ENCODE peak calls at places on chromosomes 1 and 21, in seven cellular contexts. C is stomach, O is H9, R is Karpas-422, N is PC-3, S is left ventricle myocardium inferior, V is IMR-90. E is an unnamed sample.

GRCh38 chr1:221174598-221174997 is 295.4 kb downstream of the HLX start:
- DNase-seq in C (no peak), O (peak), R (no peak), N (no peak), S (peak), V (no peak), E (no peak)

GRCh38 chr1:53362270-53362669 is 34.4 kb upstream of the LRP8 start:
- DNase-seq in C (no peak), O (peak), R (no peak), N (no peak), S (no peak), V (no peak), E (no peak)

GRCh38 chr1:100494393-100495084 is 43.4 kb upstream of the GPR88 start:
- DNase-seq in C (no peak), O (no peak), R (no peak), N (peak), S (no peak), V (peak), E (no peak)

GRCh38 chr1:40708750-40709099 is 17.2 kb downstream of the NFYC start:
- DNase-seq in C (no peak), O (no peak), R (peak), N (peak), S (no peak), V (peak), E (peak)

GRCh38 chr1:10045480-10046355 is 13.0 kb downstream of the UBE4B start:
- DNase-seq in C (peak), O (no peak), R (no peak), N (no peak), S (no peak), V (peak), E (no peak)

GRCh38 chr1:204065174-204065985 is 7.5 kb upstream of the SOX13 start:
- DNase-seq in C (peak), O (peak), R (no peak), N (peak), S (peak), V (peak), E (no peak)

GRCh38 chr21:37452222-37452621 is 85.6 kb downstream of the DYRK1A start:
- DNase-seq in C (no peak), O (no peak), R (no peak), N (no peak), S (peak), V (peak), E (no peak)

GRCh38 chr1:150973826-150974579 is 632 bp downstream of the CERS2 start:
- DNase-seq in C (peak), O (peak), R (peak), N (peak), S (peak), V (no peak), E (no peak)

GRCh38 chr1:231734417-231734816 is 107.8 kb downstream of the DISC1 start:
- DNase-seq in C (no peak), O (no peak), R (no peak), N (no peak), S (no peak), V (peak), E (peak)

GRCh38 chr1:42816600-42817439 is at the start of the genes ERMAP and SVBP:
- DNase-seq in C (peak), O (peak), R (peak), N (peak), S (peak), V (peak), E (peak)

GRCh38 chr1:10287023-10287645 is 76.8 kb downstream of the KIF1B start:
- DNase-seq in C (no peak), O (no peak), R (no peak), N (no peak), S (no peak), V (peak), E (no peak)

GRCh38 chr1:234779160-234779538 is 169.2 kb upstream of the IRF2BP2 start:
- DNase-seq in C (no peak), O (no peak), R (peak), N (no peak), S (no peak), V (no peak), E (no peak)

GRCh38 chr1:201450721-201451291 is 18.2 kb downstream of the PHLDA3 start:
- DNase-seq in C (no peak), O (peak), R (no peak), N (peak), S (peak), V (peak), E (no peak)

GRCh38 chr1:175208773-175209492 is 16.4 kb upstream of the KIAA0040 start:
- DNase-seq in C (no peak), O (no peak), R (peak), N (no peak), S (no peak), V (no peak), E (no peak)

GRCh38 chr1:208201241-208201640 is 42.9 kb downstream of the PLXNA2 start:
- DNase-seq in C (peak), O (no peak), R (no peak), N (peak), S (no peak), V (peak), E (no peak)

GRCh38 chr1:87683557-87683956 is 354.9 kb downstream of the LMO4 start:
- DNase-seq in C (no peak), O (no peak), R (no peak), N (no peak), S (no peak), V (no peak), E (no peak)

GRCh38 chr1:156647351-156647750 is 5.4 kb downstream of the BCAN start:
- DNase-seq in C (no peak), O (no peak), R (no peak), N (no peak), S (no peak), V (no peak), E (no peak)

GRCh38 chr1:27508139-27508665 is 18.2 kb upstream of the WASF2 start:
- DNase-seq in C (no peak), O (peak), R (peak), N (peak), S (no peak), V (no peak), E (no peak)

GRCh38 chr1:242651817-242652216 is 127.3 kb upstream of the PLD5 start:
- DNase-seq in C (no peak), O (peak), R (peak), N (peak), S (no peak), V (no peak), E (no peak)

GRCh38 chr1:95117207-95118018 is at the start of gene TLCD4:
- DNase-seq in C (peak), O (peak), R (no peak), N (peak), S (peak), V (peak), E (no peak)

GRCh38 chr21:32347887-32348450 is 44.8 kb downstream of the URB1 start:
- DNase-seq in C (no peak), O (no peak), R (no peak), N (no peak), S (no peak), V (no peak), E (no peak)

GRCh38 chr1:232982238-232982944 is 32.0 kb downstream of the NTPCR start:
- DNase-seq in C (peak), O (no peak), R (no peak), N (peak), S (no peak), V (peak), E (no peak)

GRCh38 chr1:108075055-108075454 is 110.1 kb upstream of the VAV3 start:
- DNase-seq in C (no peak), O (no peak), R (peak), N (no peak), S (no peak), V (no peak), E (no peak)

GRCh38 chr1:41504126-41505035 is 19.9 kb upstream of the EDN2 start:
- DNase-seq in C (no peak), O (no peak), R (no peak), N (peak), S (no peak), V (peak), E (peak)

GRCh38 chr21:34021726-34022125 is 51.7 kb upstream of the MRPS6 start:
- DNase-seq in C (no peak), O (no peak), R (no peak), N (no peak), S (no peak), V (no peak), E (no peak)

GRCh38 chr1:31505884-31506497 is 70.3 kb upstream of the TINAGL1 start:
- DNase-seq in C (no peak), O (peak), R (no peak), N (peak), S (no peak), V (peak), E (no peak)

GRCh38 chr1:60470231-60470630 is 396.7 kb upstream of the C1orf87 start:
- DNase-seq in C (no peak), O (no peak), R (no peak), N (no peak), S (no peak), V (no peak), E (no peak)

GRCh38 chr1:45230537-45230936 is 24.1 kb upstream of the ZSWIM5 start:
- DNase-seq in C (peak), O (peak), R (peak), N (peak), S (no peak), V (no peak), E (no peak)

GRCh38 chr1:29396438-29397255 is 160.3 kb downstream of the PTPRU start:
- DNase-seq in C (no peak), O (no peak), R (no peak), N (peak), S (no peak), V (peak), E (no peak)

GRCh38 chr1:93221913-93222312 is 41.4 kb downstream of the CCDC18 start:
- DNase-seq in C (no peak), O (no peak), R (no peak), N (no peak), S (no peak), V (peak), E (peak)

GRCh38 chr1:155977607-155978324 is 581 bp downstream of the ARHGEF2 start:
- DNase-seq in C (no peak), O (peak), R (peak), N (peak), S (peak), V (no peak), E (no peak)

GRCh38 chr21:45200596-45201296 is 86.9 kb downstream of the POFUT2 start:
- DNase-seq in C (no peak), O (no peak), R (no peak), N (no peak), S (no peak), V (no peak), E (no peak)

GRCh38 chr1:161081519-161081918 is 7.8 kb downstream of the NECTIN4 start:
- DNase-seq in C (no peak), O (no peak), R (no peak), N (no peak), S (no peak), V (no peak), E (no peak)

GRCh38 chr1:100387209-100387608 is 34.9 kb downstream of the CDC14A start:
- DNase-seq in C (no peak), O (no peak), R (no peak), N (no peak), S (no peak), V (peak), E (no peak)

GRCh38 chr1:56576880-56577858 is 2.2 kb downstream of the PLPP3 start:
- DNase-seq in C (no peak), O (peak), R (peak), N (peak), S (no peak), V (peak), E (no peak)

GRCh38 chr1:228782662-228783414 is 47.6 kb downstream of the RHOU start:
- DNase-seq in C (peak), O (no peak), R (no peak), N (peak), S (no peak), V (peak), E (no peak)
- H3K27ac ChIP-seq in C (peak), O (no peak), R (no peak), N (no peak), S (no peak), V (peak), E (no peak)

GRCh38 chr1:205629751-205630150 is 2.1 kb downstream of the ELK4 start:
- DNase-seq in C (no peak), O (no peak), R (no peak), N (no peak), S (no peak), V (no peak), E (no peak)
- H3K27ac ChIP-seq in C (peak), O (no peak), R (peak), N (peak), S (peak), V (no peak), E (no peak)

GRCh38 chr1:178650950-178651461 is 74.0 kb upstream of the RALGPS2 start:
- DNase-seq in C (no peak), O (no peak), R (no peak), N (peak), S (no peak), V (peak), E (no peak)

GRCh38 chr1:178649582-178650350 is 75.3 kb upstream of the RALGPS2 start:
- DNase-seq in C (no peak), O (no peak), R (no peak), N (peak), S (no peak), V (peak), E (no peak)

GRCh38 chr1:178651742-178652141 is 73.3 kb upstream of the RALGPS2 start:
- DNase-seq in C (no peak), O (no peak), R (no peak), N (no peak), S (no peak), V (peak), E (no peak)

GRCh38 chr1:178652506-178652905 is 72.5 kb upstream of the RALGPS2 start:
- DNase-seq in C (no peak), O (no peak), R (no peak), N (no peak), S (no peak), V (no peak), E (no peak)

DNA sequence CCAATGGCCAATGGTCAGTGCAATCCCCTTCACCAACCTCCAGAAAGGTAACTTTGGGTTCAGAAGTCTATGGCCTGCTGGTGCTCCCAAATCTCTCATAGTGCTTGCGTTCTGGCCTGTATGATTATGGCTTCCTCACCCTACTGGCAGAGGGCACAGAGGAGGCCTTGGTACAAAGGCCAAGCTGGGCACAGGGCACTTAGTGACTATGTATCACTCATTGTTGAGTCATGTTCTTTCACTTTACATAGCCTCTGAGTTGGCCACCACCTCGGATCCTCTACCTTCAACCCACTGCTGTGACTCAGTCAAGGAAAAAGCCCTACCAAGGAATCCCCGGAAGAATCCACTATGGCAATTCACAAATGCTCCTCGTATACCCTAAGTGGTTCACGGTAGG is 72.0 kb upstream of the RALGPS2 start:
- DNase-seq in C (peak), O (no peak), R (no peak), N (peak), S (no peak), V (peak), E (peak)
- H3K27ac ChIP-seq in C (peak), O (no peak), R (peak), N (peak), S (no peak), V (no peak), E (peak)

DNA sequence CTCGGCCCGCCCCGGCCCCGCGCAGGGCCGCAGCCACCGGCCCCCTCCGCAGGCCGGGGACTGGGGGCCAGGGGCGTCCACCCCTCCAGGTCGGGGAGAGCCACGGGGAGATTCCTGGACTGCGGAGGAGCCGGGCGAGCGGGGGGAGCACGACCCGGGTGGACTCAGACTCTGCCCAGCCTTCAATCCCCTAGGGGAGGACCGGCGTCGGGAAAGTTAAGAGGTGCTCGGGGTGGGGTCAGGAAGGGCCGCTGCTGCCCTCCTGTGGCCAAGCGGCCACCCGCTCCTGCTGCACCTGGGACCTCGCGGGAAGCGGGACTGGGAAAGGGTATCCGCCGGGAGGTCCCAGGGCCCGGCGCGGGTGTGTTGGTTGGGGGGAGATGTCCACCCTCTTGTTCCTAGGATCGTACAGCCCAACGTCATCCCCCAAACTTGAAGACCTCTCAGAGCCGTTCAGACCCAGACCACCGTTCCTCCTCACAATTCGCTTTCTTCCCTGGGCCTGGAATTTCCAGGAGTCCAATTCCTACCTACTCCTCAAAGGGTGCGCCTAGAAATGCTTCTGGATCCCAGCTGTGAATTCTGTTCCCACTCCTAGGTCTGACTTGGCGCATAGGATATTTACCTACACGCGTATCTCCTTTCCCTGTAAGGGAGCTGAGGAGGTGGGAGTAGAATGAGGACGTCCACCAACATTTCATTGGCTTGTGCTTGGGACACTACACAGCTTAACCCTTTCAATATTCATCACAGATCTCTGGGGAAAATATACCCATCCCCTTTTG is 482 bp upstream of the RHOC start:
- DNase-seq in C (peak), O (peak), R (peak), N (peak), S (peak), V (peak), E (peak)
- H3K27ac ChIP-seq in C (peak), O (no peak), R (no peak), N (peak), S (peak), V (peak), E (peak)

GRCh38 chr1:109932679-109933078 is 22.0 kb downstream of the CSF1 start:
- DNase-seq in C (peak), O (no peak), R (no peak), N (no peak), S (no peak), V (no peak), E (no peak)

GRCh38 chr1:109935451-109935900 is 24.8 kb downstream of the CSF1 start:
- DNase-seq in C (peak), O (no peak), R (no peak), N (no peak), S (no peak), V (no peak), E (no peak)

GRCh38 chr1:109931189-109931672 is 20.6 kb downstream of the CSF1 start:
- DNase-seq in C (peak), O (peak), R (no peak), N (peak), S (peak), V (peak), E (no peak)

GRCh38 chr1:109932232-109932631 is 21.6 kb downstream of the CSF1 start:
- DNase-seq in C (no peak), O (no peak), R (no peak), N (no peak), S (no peak), V (no peak), E (no peak)

DNA sequence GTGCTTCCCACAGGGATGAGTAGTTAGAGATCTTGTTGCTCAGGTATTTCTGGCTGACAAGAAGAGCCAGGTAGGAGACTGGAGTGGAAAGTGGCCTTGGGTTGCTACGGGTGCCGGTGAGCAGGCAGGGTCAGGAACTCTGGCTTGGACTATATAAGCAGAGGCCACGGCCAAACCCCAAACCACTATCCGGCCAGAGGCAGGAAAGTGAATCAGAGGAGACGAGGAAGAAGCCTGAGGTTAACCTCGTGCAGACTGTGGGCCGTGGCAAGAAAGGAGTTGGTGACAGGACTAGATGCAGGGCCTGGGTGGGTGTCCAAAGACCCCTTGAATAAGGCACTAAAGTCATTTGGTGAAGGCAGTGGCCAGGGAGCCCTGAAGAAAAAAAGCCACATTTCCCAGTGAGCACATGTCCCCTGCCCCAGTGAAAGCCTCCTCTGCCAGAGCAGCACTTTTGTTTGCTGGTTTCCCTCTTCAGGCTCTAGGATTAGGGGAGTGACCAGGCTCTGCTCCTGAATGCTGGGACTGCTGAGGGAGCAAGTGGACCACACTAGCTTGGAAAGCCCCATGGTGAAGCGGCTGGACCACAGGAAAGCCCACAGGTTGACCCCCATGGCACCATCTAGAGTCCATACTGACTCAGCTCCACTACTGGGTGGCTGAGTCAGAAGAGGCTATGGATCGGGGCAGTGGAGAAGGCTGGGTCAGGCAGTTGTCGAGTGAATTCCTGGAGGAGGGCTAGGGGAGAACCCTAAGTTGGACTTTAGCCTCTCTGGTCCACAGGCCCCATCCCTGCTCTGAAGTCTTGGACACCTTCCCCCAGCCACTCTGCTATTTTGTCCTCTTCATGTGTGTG is 23.4 kb downstream of the CSF1 start:
- DNase-seq in C (peak), O (no peak), R (no peak), N (peak), S (no peak), V (peak), E (no peak)
- H3K27ac ChIP-seq in C (peak), O (no peak), R (no peak), N (no peak), S (peak), V (no peak), E (no peak)

DNA sequence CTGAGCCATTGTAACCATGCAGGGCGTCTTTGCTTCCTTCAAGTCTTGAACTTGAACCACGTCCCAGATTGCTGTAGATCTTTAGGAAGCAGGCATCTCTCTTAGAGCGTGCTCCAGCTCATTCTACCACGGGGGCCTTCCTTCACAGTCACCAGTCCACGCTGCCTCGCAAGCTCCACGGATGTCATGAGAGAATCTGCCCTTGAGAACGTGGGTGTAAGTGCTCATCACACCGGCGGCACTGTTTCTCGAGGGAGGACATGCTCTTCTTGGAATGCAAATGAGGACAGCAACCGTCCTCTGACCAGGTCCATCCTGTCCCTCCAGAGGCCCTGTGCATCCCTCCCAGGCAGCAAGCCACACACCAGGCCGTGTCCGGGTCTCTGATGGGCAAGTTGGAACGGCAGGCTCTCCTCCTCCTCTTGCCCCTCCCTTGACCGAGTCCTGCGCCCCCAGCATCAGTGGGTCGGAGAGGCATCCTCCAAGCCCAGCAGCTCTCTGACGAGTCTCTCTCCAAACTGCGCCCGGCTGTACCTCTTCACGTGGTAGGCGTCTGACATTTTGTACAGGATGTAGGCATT is 103.1 kb downstream of the PGBD5 start:
- DNase-seq in C (no peak), O (no peak), R (no peak), N (no peak), S (no peak), V (no peak), E (no peak)
- H3K27ac ChIP-seq in C (no peak), O (no peak), R (no peak), N (no peak), S (peak), V (no peak), E (no peak)

GRCh38 chr1:51564124-51564523 is 45.1 kb upstream of the EPS15 start:
- DNase-seq in C (no peak), O (no peak), R (no peak), N (peak), S (no peak), V (peak), E (no peak)
- H3K27ac ChIP-seq in C (no peak), O (no peak), R (no peak), N (no peak), S (peak), V (no peak), E (no peak)